ENCODE peak calls at places on chromosomes 6 and 20, in nine cellular contexts. One of them, this sample, is unnamed.

GRCh38 chr6:116514103-116514502 is 2.7 kb downstream of the CALHM5 start:
- DNase-seq in A549: no peak
- DNase-seq in IMR-90: no peak
- DNase-seq in foreskin fibroblast: no peak
- DNase-seq in CD8-positive, alpha-beta T cell: no peak
- DNase-seq in retinal pigment epithelial cell: no peak
- DNase-seq in upper lobe of right lung: no peak
- DNase-seq in GM23338: no peak
- DNase-seq in heart right ventricle: no peak
- DNase-seq in this sample: no peak

GRCh38 chr20:23625236-23625964 is 12.4 kb downstream of the CST3 start:
- DNase-seq in IMR-90: no peak
- DNase-seq in heart right ventricle: no peak
- DNase-seq in GM23338: no peak
- DNase-seq in A549: no peak
- DNase-seq in CD8-positive, alpha-beta T cell: no peak
- DNase-seq in upper lobe of right lung: no peak
- DNase-seq in foreskin fibroblast: no peak
- DNase-seq in retinal pigment epithelial cell: peak
- DNase-seq in this sample: no peak

GRCh38 chr6:41779336-41779735 is 364 bp downstream of the FRS3 start:
- DNase-seq in retinal pigment epithelial cell: no peak
- DNase-seq in foreskin fibroblast: no peak
- DNase-seq in GM23338: peak
- DNase-seq in upper lobe of right lung: no peak
- DNase-seq in heart right ventricle: no peak
- DNase-seq in CD8-positive, alpha-beta T cell: no peak
- DNase-seq in IMR-90: no peak
- DNase-seq in A549: no peak
- DNase-seq in this sample: no peak

GRCh38 chr6:17280138-17280537 is 1.0 kb upstream of the RBM24 start:
- DNase-seq in A549: no peak
- DNase-seq in GM23338: no peak
- DNase-seq in retinal pigment epithelial cell: no peak
- DNase-seq in foreskin fibroblast: no peak
- DNase-seq in heart right ventricle: no peak
- DNase-seq in CD8-positive, alpha-beta T cell: no peak
- DNase-seq in upper lobe of right lung: no peak
- DNase-seq in IMR-90: no peak
- DNase-seq in this sample: no peak

GRCh38 chr6:157323924-157324276 is 581 bp upstream of the TMEM242 start:
- DNase-seq in retinal pigment epithelial cell: peak
- DNase-seq in IMR-90: peak
- DNase-seq in foreskin fibroblast: peak
- DNase-seq in A549: peak
- DNase-seq in heart right ventricle: peak
- DNase-seq in upper lobe of right lung: peak
- DNase-seq in GM23338: peak
- DNase-seq in CD8-positive, alpha-beta T cell: peak
- DNase-seq in this sample: peak

GRCh38 chr20:33162753-33163152 is 5.2 kb upstream of the BPIFA2 start:
- DNase-seq in CD8-positive, alpha-beta T cell: no peak
- DNase-seq in IMR-90: no peak
- DNase-seq in foreskin fibroblast: no peak
- DNase-seq in GM23338: no peak
- DNase-seq in A549: no peak
- DNase-seq in upper lobe of right lung: no peak
- DNase-seq in heart right ventricle: no peak
- DNase-seq in retinal pigment epithelial cell: no peak
- DNase-seq in this sample: no peak

GRCh38 chr20:24487240-24487639 is 17.8 kb downstream of the SYNDIG1 start:
- DNase-seq in GM23338: no peak
- DNase-seq in foreskin fibroblast: no peak
- DNase-seq in CD8-positive, alpha-beta T cell: no peak
- DNase-seq in A549: no peak
- DNase-seq in heart right ventricle: no peak
- DNase-seq in upper lobe of right lung: no peak
- DNase-seq in retinal pigment epithelial cell: no peak
- DNase-seq in IMR-90: no peak
- DNase-seq in this sample: no peak

GRCh38 chr6:34986845-34987246 is 97.8 kb downstream of the ANKS1A start:
- DNase-seq in CD8-positive, alpha-beta T cell: peak
- DNase-seq in heart right ventricle: peak
- DNase-seq in retinal pigment epithelial cell: peak
- DNase-seq in GM23338: peak
- DNase-seq in upper lobe of right lung: peak
- DNase-seq in A549: peak
- DNase-seq in IMR-90: peak
- DNase-seq in foreskin fibroblast: peak
- DNase-seq in this sample: peak

GRCh38 chr6:25898289-25898977 is 24.4 kb upstream of the SLC17A3 start:
- DNase-seq in A549: no peak
- DNase-seq in GM23338: peak
- DNase-seq in foreskin fibroblast: no peak
- DNase-seq in heart right ventricle: no peak
- DNase-seq in retinal pigment epithelial cell: no peak
- DNase-seq in CD8-positive, alpha-beta T cell: no peak
- DNase-seq in upper lobe of right lung: no peak
- DNase-seq in IMR-90: no peak
- DNase-seq in this sample: peak

GRCh38 chr6:79813854-79814477 is 133.4 kb downstream of the ELOVL4 start:
- DNase-seq in GM23338: peak
- DNase-seq in A549: peak
- DNase-seq in retinal pigment epithelial cell: no peak
- DNase-seq in foreskin fibroblast: peak
- DNase-seq in upper lobe of right lung: no peak
- DNase-seq in IMR-90: peak
- DNase-seq in heart right ventricle: peak
- DNase-seq in CD8-positive, alpha-beta T cell: peak
- DNase-seq in this sample: peak

GRCh38 chr20:31678389-31679356 is 41.0 kb downstream of the COX4I2 start:
- DNase-seq in foreskin fibroblast: no peak
- DNase-seq in upper lobe of right lung: no peak
- DNase-seq in retinal pigment epithelial cell: no peak
- DNase-seq in IMR-90: no peak
- DNase-seq in CD8-positive, alpha-beta T cell: no peak
- DNase-seq in GM23338: peak
- DNase-seq in A549: no peak
- DNase-seq in heart right ventricle: no peak
- DNase-seq in this sample: peak

GRCh38 chr6:74755196-74755595 is 450.7 kb downstream of the COL12A1 start:
- DNase-seq in GM23338: peak
- DNase-seq in upper lobe of right lung: peak
- DNase-seq in foreskin fibroblast: no peak
- DNase-seq in heart right ventricle: no peak
- DNase-seq in A549: no peak
- DNase-seq in IMR-90: no peak
- DNase-seq in retinal pigment epithelial cell: no peak
- DNase-seq in CD8-positive, alpha-beta T cell: no peak
- DNase-seq in this sample: no peak

GRCh38 chr6:13522639-13523038 is 35.2 kb upstream of the GFOD1 start:
- DNase-seq in GM23338: no peak
- DNase-seq in A549: no peak
- DNase-seq in CD8-positive, alpha-beta T cell: no peak
- DNase-seq in foreskin fibroblast: peak
- DNase-seq in retinal pigment epithelial cell: no peak
- DNase-seq in IMR-90: no peak
- DNase-seq in heart right ventricle: no peak
- DNase-seq in upper lobe of right lung: no peak
- DNase-seq in this sample: no peak

GRCh38 chr6:7468382-7469081 is 72.9 kb upstream of the DSP start:
- DNase-seq in A549: peak
- DNase-seq in GM23338: no peak
- DNase-seq in heart right ventricle: peak
- DNase-seq in retinal pigment epithelial cell: no peak
- DNase-seq in CD8-positive, alpha-beta T cell: no peak
- DNase-seq in foreskin fibroblast: peak
- DNase-seq in upper lobe of right lung: no peak
- DNase-seq in IMR-90: peak
- DNase-seq in this sample: peak

GRCh38 chr6:35474129-35474977 is 6.2 kb downstream of the RPL10A start:
- DNase-seq in retinal pigment epithelial cell: no peak
- DNase-seq in CD8-positive, alpha-beta T cell: no peak
- DNase-seq in upper lobe of right lung: no peak
- DNase-seq in GM23338: peak
- DNase-seq in A549: no peak
- DNase-seq in heart right ventricle: no peak
- DNase-seq in foreskin fibroblast: no peak
- DNase-seq in IMR-90: no peak
- DNase-seq in this sample: no peak

GRCh38 chr6:131023834-131024504 is 39.1 kb downstream of the EPB41L2 start:
- DNase-seq in upper lobe of right lung: no peak
- DNase-seq in retinal pigment epithelial cell: no peak
- DNase-seq in GM23338: no peak
- DNase-seq in heart right ventricle: no peak
- DNase-seq in CD8-positive, alpha-beta T cell: no peak
- DNase-seq in A549: no peak
- DNase-seq in IMR-90: peak
- DNase-seq in foreskin fibroblast: peak
- DNase-seq in this sample: no peak

DNA sequence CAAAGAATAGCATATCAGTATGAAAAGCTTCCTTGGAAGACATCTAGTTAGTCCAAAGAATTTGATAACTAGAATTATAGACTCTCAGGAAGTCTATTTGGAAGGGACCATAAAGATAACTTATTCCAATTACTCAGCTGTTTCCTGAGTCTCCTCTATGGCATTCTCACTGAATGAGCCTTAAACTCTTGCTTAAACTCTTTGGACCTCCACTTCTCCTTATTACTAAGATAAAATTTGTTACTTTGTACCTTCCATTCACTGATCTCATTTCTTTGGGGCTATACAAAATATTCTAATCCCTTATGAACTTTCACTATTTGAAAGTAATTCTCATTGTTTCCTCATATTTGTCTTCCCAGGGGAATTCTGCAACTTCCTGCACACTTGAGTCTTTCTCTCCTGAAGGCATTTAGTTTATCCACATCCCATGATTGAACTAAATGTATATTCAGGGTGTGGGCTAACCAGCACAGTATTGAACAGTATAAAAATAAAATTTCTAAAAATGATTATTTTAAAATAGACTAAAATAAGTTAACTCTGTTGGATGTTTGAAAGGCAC is 67.1 kb upstream of the NOTCH4 start:
- DNase-seq in IMR-90: no peak
- DNase-seq in CD8-positive, alpha-beta T cell: no peak
- DNase-seq in GM23338: no peak
- DNase-seq in foreskin fibroblast: no peak
- DNase-seq in A549: no peak
- DNase-seq in upper lobe of right lung: no peak
- DNase-seq in retinal pigment epithelial cell: no peak
- DNase-seq in heart right ventricle: no peak
- DNase-seq in this sample: no peak
- H3K4me3 ChIP-seq in IMR-90: no peak
- H3K4me3 ChIP-seq in CD8-positive, alpha-beta T cell: no peak
- H3K4me3 ChIP-seq in GM23338: no peak
- H3K4me3 ChIP-seq in foreskin fibroblast: no peak
- H3K4me3 ChIP-seq in A549: no peak
- H3K4me3 ChIP-seq in upper lobe of right lung: no peak
- H3K4me3 ChIP-seq in retinal pigment epithelial cell: no peak
- H3K4me3 ChIP-seq in heart right ventricle: no peak
- H3K4me3 ChIP-seq in this sample: no peak

GRCh38 chr6:2140438-2141128 is 104.8 kb downstream of the GMDS start:
- DNase-seq in heart right ventricle: no peak
- DNase-seq in CD8-positive, alpha-beta T cell: no peak
- DNase-seq in upper lobe of right lung: no peak
- DNase-seq in GM23338: peak
- DNase-seq in foreskin fibroblast: no peak
- DNase-seq in retinal pigment epithelial cell: no peak
- DNase-seq in IMR-90: no peak
- DNase-seq in A549: no peak
- DNase-seq in this sample: peak

DNA sequence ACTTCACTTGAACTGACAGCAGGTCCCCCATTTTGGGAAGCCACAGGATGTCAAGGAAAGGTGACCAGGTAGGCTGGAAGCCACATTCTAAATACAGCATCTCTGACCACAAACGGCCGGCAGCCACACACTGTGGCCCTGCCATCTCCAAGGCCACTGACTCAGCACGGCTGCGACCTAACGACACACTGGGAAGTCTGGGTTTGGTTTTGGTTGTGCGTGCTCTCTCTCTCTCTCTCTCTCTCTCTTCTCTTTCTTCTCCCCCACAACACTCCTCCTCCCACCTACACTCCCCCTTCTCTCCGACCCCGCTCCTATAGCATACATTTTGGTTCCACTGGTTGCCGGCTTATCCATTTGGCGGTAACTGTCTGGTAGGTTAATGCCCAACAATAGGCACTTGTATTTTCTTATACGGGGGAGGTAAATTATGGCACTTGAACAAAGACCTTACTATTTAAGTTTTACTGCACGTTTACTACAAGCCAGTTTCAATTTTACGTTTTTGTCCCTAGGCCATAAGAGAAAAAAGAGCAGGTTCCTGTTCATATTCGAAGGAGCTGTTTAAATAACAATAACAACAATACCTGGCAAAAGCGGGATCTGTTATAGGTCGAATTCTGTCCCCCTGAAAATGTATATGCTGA is 103.6 kb downstream of the GMDS start:
- DNase-seq in upper lobe of right lung: no peak
- DNase-seq in CD8-positive, alpha-beta T cell: no peak
- DNase-seq in heart right ventricle: no peak
- DNase-seq in A549: no peak
- DNase-seq in retinal pigment epithelial cell: no peak
- DNase-seq in IMR-90: no peak
- DNase-seq in foreskin fibroblast: no peak
- DNase-seq in GM23338: peak
- DNase-seq in this sample: no peak
- H3K4me3 ChIP-seq in upper lobe of right lung: no peak
- H3K4me3 ChIP-seq in CD8-positive, alpha-beta T cell: no peak
- H3K4me3 ChIP-seq in heart right ventricle: no peak
- H3K4me3 ChIP-seq in A549: no peak
- H3K4me3 ChIP-seq in retinal pigment epithelial cell: no peak
- H3K4me3 ChIP-seq in IMR-90: no peak
- H3K4me3 ChIP-seq in foreskin fibroblast: no peak
- H3K4me3 ChIP-seq in GM23338: no peak
- H3K4me3 ChIP-seq in this sample: no peak

DNA sequence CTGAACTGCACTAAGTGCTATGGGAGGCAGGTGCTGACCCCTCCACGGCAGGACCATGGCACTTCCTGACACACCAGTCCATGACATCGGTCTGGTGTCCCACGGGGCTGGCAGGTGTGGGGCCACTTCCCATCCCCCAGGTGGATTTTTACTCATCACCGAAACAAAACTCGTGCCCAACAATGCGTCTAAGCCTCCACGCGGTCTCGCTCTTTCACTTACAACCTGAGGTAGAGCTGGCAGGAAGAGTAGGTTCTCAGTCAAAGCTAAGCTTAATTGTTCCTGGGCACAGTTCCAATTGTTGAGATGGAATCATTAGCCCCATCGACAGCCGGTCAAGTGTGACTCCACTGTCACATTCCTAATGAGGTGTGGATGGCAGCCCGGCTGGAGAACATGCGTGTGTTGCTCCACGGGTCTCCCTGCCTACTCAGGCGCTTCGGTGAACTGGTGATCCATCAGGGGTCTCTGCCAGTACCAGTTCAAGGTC is 125.7 kb downstream of the SLC23A2 start:
- DNase-seq in CD8-positive, alpha-beta T cell: no peak
- DNase-seq in foreskin fibroblast: no peak
- DNase-seq in upper lobe of right lung: no peak
- DNase-seq in IMR-90: no peak
- DNase-seq in A549: no peak
- DNase-seq in retinal pigment epithelial cell: peak
- DNase-seq in GM23338: no peak
- DNase-seq in heart right ventricle: no peak
- DNase-seq in this sample: no peak
- H3K4me3 ChIP-seq in CD8-positive, alpha-beta T cell: no peak
- H3K4me3 ChIP-seq in foreskin fibroblast: no peak
- H3K4me3 ChIP-seq in upper lobe of right lung: no peak
- H3K4me3 ChIP-seq in IMR-90: no peak
- H3K4me3 ChIP-seq in A549: no peak
- H3K4me3 ChIP-seq in retinal pigment epithelial cell: no peak
- H3K4me3 ChIP-seq in GM23338: no peak
- H3K4me3 ChIP-seq in heart right ventricle: no peak
- H3K4me3 ChIP-seq in this sample: no peak

GRCh38 chr6:148192310-148192709 is 150.3 kb upstream of the SASH1 start:
- DNase-seq in retinal pigment epithelial cell: no peak
- DNase-seq in CD8-positive, alpha-beta T cell: no peak
- DNase-seq in IMR-90: peak
- DNase-seq in GM23338: no peak
- DNase-seq in upper lobe of right lung: no peak
- DNase-seq in heart right ventricle: no peak
- DNase-seq in A549: no peak
- DNase-seq in foreskin fibroblast: peak
- DNase-seq in this sample: no peak
- H3K4me3 ChIP-seq in retinal pigment epithelial cell: no peak
- H3K4me3 ChIP-seq in CD8-positive, alpha-beta T cell: no peak
- H3K4me3 ChIP-seq in IMR-90: no peak
- H3K4me3 ChIP-seq in GM23338: no peak
- H3K4me3 ChIP-seq in upper lobe of right lung: no peak
- H3K4me3 ChIP-seq in heart right ventricle: no peak
- H3K4me3 ChIP-seq in A549: no peak
- H3K4me3 ChIP-seq in foreskin fibroblast: no peak
- H3K4me3 ChIP-seq in this sample: no peak

This sample was measured in Caco-2.